ENCODE peak calls at places on chromosomes 1 and 21, in four cellular contexts. One of them, this sample, is unnamed.

GRCh38 chr1:103146143-103146542 is 37.8 kb upstream of the COL11A1 start:
- DNase-seq in K562: no peak
- DNase-seq in SK-N-SH: no peak
- DNase-seq in GM12878: no peak
- DNase-seq in this sample: no peak

GRCh38 chr1:40848530-40849189 is 13.5 kb downstream of the CITED4 start:
- DNase-seq in GM12878: no peak
- DNase-seq in K562: peak
- DNase-seq in SK-N-SH: peak
- DNase-seq in this sample: no peak

GRCh38 chr1:239805888-239806772 is 285.6 kb upstream of the FMN2 start:
- DNase-seq in K562: no peak
- DNase-seq in SK-N-SH: peak
- DNase-seq in GM12878: no peak
- DNase-seq in this sample: no peak

GRCh38 chr1:88612783-88613182 is 71.3 kb upstream of the PKN2 start:
- DNase-seq in SK-N-SH: no peak
- DNase-seq in K562: no peak
- DNase-seq in GM12878: no peak
- DNase-seq in this sample: no peak

GRCh38 chr1:32151319-32151787 is 28.1 kb upstream of the TXLNA start:
- DNase-seq in GM12878: no peak
- DNase-seq in K562: no peak
- DNase-seq in SK-N-SH: peak
- DNase-seq in this sample: no peak

GRCh38 chr1:93976711-93977328 is 67.6 kb upstream of the GCLM start:
- DNase-seq in SK-N-SH: no peak
- DNase-seq in GM12878: no peak
- DNase-seq in K562: no peak
- DNase-seq in this sample: no peak

GRCh38 chr1:96472471-96472870 is 249.1 kb upstream of the PTBP2 start:
- DNase-seq in K562: no peak
- DNase-seq in SK-N-SH: no peak
- DNase-seq in GM12878: no peak
- DNase-seq in this sample: no peak

GRCh38 chr1:182952677-182953444 is at the start of gene SHCBP1L:
- DNase-seq in K562: no peak
- DNase-seq in GM12878: no peak
- DNase-seq in SK-N-SH: peak
- DNase-seq in this sample: no peak

GRCh38 chr1:175978476-175978875 is 228.6 kb downstream of the COP1 start:
- DNase-seq in K562: no peak
- DNase-seq in GM12878: no peak
- DNase-seq in SK-N-SH: no peak
- DNase-seq in this sample: no peak

GRCh38 chr1:24289937-24290595 is 29.1 kb upstream of the GRHL3 start:
- DNase-seq in K562: no peak
- DNase-seq in SK-N-SH: peak
- DNase-seq in GM12878: no peak
- DNase-seq in this sample: no peak

GRCh38 chr1:118101445-118101844 is 83.6 kb downstream of the SPAG17 start:
- DNase-seq in K562: no peak
- DNase-seq in SK-N-SH: no peak
- DNase-seq in GM12878: no peak
- DNase-seq in this sample: no peak

GRCh38 chr1:151898519-151898991 is 10.8 kb downstream of the THEM4 start:
- DNase-seq in SK-N-SH: no peak
- DNase-seq in K562: no peak
- DNase-seq in GM12878: no peak
- DNase-seq in this sample: no peak

GRCh38 chr1:22508329-22508728 is 55.0 kb upstream of the EPHA8 start:
- DNase-seq in GM12878: no peak
- DNase-seq in SK-N-SH: no peak
- DNase-seq in K562: no peak
- DNase-seq in this sample: no peak

GRCh38 chr1:8241417-8242014 is 76.4 kb upstream of the SLC45A1 start:
- DNase-seq in SK-N-SH: no peak
- DNase-seq in GM12878: no peak
- DNase-seq in K562: no peak
- DNase-seq in this sample: no peak

GRCh38 chr1:8239306-8240023 is 78.4 kb upstream of the SLC45A1 start:
- DNase-seq in GM12878: no peak
- DNase-seq in SK-N-SH: no peak
- DNase-seq in K562: no peak
- DNase-seq in this sample: no peak

GRCh38 chr1:8242498-8242897 is 75.4 kb upstream of the SLC45A1 start:
- DNase-seq in SK-N-SH: no peak
- DNase-seq in GM12878: no peak
- DNase-seq in K562: no peak
- DNase-seq in this sample: no peak

GRCh38 chr1:8239039-8239305 is 78.9 kb upstream of the SLC45A1 start:
- DNase-seq in GM12878: no peak
- DNase-seq in SK-N-SH: no peak
- DNase-seq in K562: no peak
- DNase-seq in this sample: no peak

GRCh38 chr1:8238141-8239038 is 79.5 kb upstream of the SLC45A1 start:
- DNase-seq in GM12878: no peak
- DNase-seq in K562: no peak
- DNase-seq in SK-N-SH: no peak
- DNase-seq in this sample: no peak
- TF ChIP-seq NRF1 in GM12878: no peak
- TF ChIP-seq NRF1 in K562: no peak
- TF ChIP-seq NRF1 in SK-N-SH: no peak
- TF ChIP-seq NRF1 in this sample: no peak

DNA sequence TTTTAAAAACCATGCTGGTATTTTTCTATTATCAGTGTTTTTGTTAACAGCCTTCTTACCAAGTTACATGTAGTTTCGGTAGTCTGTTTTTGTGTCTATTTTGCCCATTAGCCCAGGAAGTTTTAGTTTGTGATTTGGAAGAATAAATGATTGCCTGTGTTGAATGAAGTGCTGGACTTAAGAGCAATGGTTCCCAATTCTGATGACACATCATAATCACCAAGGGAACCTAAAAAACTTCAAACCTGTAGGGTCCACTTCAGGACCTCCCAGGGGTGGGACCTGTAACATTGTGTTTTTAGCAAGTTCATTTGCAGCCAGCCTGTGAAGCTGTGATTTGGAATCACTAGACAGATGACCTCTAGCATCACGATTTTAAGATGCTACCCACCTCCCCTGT is 43.0 kb upstream of the ST6GALNAC3 start:
- DNase-seq in GM12878: no peak
- DNase-seq in SK-N-SH: no peak
- DNase-seq in K562: no peak
- DNase-seq in this sample: no peak
- TF ChIP-seq NRF1 in GM12878: no peak
- TF ChIP-seq NRF1 in SK-N-SH: no peak
- TF ChIP-seq NRF1 in K562: no peak
- TF ChIP-seq NRF1 in this sample: no peak

DNA sequence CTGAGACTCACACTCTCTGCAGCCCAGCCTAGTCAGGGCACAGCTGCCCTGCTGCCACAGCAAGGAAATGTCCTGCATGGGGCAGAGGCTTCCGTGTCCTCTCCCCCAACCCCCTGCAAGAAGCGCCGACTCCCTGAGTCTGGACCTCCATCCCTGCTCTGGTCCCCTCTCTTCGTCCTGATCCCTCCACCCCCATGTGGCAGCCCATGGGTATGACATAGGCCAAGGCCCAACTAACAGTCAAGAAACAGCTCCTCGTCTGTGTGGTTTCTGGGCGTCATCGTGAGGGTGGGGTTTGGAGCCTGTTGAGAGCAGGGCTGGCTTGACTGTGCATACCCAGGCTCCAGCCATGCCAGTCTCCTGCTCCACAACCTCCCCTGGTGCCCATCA is 19.5 kb downstream of the FAAH start:
- DNase-seq in K562: peak
- DNase-seq in SK-N-SH: peak
- DNase-seq in GM12878: no peak
- DNase-seq in this sample: peak
- TF ChIP-seq NRF1 in K562: no peak
- TF ChIP-seq NRF1 in SK-N-SH: no peak
- TF ChIP-seq NRF1 in GM12878: no peak
- TF ChIP-seq NRF1 in this sample: no peak

GRCh38 chr1:56061824-56062223 is 517.5 kb downstream of the PLPP3 start:
- DNase-seq in K562: no peak
- DNase-seq in SK-N-SH: no peak
- DNase-seq in GM12878: peak
- DNase-seq in this sample: no peak
- TF ChIP-seq NRF1 in K562: no peak
- TF ChIP-seq NRF1 in SK-N-SH: no peak
- TF ChIP-seq NRF1 in GM12878: no peak
- TF ChIP-seq NRF1 in this sample: no peak

GRCh38 chr1:244106837-244107491 is 55.9 kb downstream of the ZBTB18 start:
- DNase-seq in GM12878: no peak
- DNase-seq in K562: no peak
- DNase-seq in SK-N-SH: no peak
- DNase-seq in this sample: no peak
- TF ChIP-seq NRF1 in GM12878: no peak
- TF ChIP-seq NRF1 in K562: no peak
- TF ChIP-seq NRF1 in SK-N-SH: no peak
- TF ChIP-seq NRF1 in this sample: no peak

DNA sequence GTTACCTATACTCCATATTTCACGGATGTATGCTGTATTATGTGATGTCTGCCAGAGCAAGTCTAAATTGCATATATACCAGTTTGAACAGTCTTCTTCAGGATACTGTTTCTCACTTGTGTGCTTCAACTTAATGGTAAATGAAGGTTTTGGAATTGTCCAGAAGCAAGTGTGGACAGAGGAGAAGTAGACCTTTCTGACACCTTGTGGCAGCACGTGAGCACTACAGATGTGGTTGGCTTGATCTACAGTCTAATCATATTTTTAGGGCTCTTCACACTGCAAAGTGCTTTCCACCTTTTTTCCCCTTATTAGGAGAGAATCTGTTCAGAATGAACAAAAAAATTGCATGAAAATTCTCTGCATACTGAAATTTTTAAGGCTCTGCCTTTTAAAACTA is 10.9 kb downstream of the MORC3 start:
- DNase-seq in K562: peak
- DNase-seq in GM12878: peak
- DNase-seq in SK-N-SH: peak
- DNase-seq in this sample: no peak
- TF ChIP-seq NRF1 in K562: no peak
- TF ChIP-seq NRF1 in GM12878: no peak
- TF ChIP-seq NRF1 in SK-N-SH: no peak
- TF ChIP-seq NRF1 in this sample: no peak

DNA sequence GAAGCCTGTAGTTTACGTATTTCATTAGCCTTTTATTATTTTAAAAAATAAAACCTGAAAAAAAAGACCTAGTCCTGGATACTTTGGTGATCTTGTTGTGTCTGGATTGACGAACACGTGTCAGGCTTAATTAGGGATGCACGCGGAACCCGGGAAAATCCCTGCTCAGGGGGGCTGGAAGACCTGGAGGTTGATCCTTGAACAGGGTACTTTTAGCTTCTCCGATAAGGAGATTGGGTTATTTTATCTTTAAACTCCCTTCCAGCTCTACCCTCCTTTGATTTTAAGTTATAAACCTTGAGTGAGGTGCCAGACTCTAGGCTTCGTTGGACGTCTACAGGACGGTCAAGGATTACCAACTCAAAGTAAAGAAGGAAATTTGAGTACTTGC is 552 bp upstream of the ZNF691 start:
- DNase-seq in SK-N-SH: peak
- DNase-seq in GM12878: no peak
- DNase-seq in K562: no peak
- DNase-seq in this sample: no peak
- TF ChIP-seq NRF1 in SK-N-SH: no peak
- TF ChIP-seq NRF1 in GM12878: no peak
- TF ChIP-seq NRF1 in K562: no peak
- TF ChIP-seq NRF1 in this sample: no peak

GRCh38 chr1:92399076-92399475 is 87.6 kb downstream of the GFI1 start:
- DNase-seq in SK-N-SH: no peak
- DNase-seq in GM12878: peak
- DNase-seq in K562: no peak
- DNase-seq in this sample: no peak

GRCh38 chr1:92409946-92410345 is 76.8 kb downstream of the GFI1 start:
- DNase-seq in SK-N-SH: no peak
- DNase-seq in K562: no peak
- DNase-seq in GM12878: no peak
- DNase-seq in this sample: no peak

GRCh38 chr1:92408825-92409224 is 77.9 kb downstream of the GFI1 start:
- DNase-seq in GM12878: no peak
- DNase-seq in K562: no peak
- DNase-seq in SK-N-SH: no peak
- DNase-seq in this sample: no peak

GRCh38 chr1:92404661-92405060 is 82.1 kb downstream of the GFI1 start:
- DNase-seq in K562: no peak
- DNase-seq in GM12878: no peak
- DNase-seq in SK-N-SH: no peak
- DNase-seq in this sample: no peak
- TF ChIP-seq NRF1 in K562: no peak
- TF ChIP-seq NRF1 in GM12878: no peak
- TF ChIP-seq NRF1 in SK-N-SH: no peak
- TF ChIP-seq NRF1 in this sample: no peak

GRCh38 chr1:77063118-77063517 is 156.1 kb downstream of the PIGK start:
- DNase-seq in GM12878: no peak
- DNase-seq in K562: no peak
- DNase-seq in SK-N-SH: no peak
- DNase-seq in this sample: no peak

GRCh38 chr1:77068013-77068412 is 151.2 kb downstream of the PIGK start:
- DNase-seq in GM12878: no peak
- DNase-seq in K562: no peak
- DNase-seq in SK-N-SH: no peak
- DNase-seq in this sample: no peak
- TF ChIP-seq NRF1 in GM12878: no peak
- TF ChIP-seq NRF1 in K562: no peak
- TF ChIP-seq NRF1 in SK-N-SH: no peak
- TF ChIP-seq NRF1 in this sample: no peak

DNA sequence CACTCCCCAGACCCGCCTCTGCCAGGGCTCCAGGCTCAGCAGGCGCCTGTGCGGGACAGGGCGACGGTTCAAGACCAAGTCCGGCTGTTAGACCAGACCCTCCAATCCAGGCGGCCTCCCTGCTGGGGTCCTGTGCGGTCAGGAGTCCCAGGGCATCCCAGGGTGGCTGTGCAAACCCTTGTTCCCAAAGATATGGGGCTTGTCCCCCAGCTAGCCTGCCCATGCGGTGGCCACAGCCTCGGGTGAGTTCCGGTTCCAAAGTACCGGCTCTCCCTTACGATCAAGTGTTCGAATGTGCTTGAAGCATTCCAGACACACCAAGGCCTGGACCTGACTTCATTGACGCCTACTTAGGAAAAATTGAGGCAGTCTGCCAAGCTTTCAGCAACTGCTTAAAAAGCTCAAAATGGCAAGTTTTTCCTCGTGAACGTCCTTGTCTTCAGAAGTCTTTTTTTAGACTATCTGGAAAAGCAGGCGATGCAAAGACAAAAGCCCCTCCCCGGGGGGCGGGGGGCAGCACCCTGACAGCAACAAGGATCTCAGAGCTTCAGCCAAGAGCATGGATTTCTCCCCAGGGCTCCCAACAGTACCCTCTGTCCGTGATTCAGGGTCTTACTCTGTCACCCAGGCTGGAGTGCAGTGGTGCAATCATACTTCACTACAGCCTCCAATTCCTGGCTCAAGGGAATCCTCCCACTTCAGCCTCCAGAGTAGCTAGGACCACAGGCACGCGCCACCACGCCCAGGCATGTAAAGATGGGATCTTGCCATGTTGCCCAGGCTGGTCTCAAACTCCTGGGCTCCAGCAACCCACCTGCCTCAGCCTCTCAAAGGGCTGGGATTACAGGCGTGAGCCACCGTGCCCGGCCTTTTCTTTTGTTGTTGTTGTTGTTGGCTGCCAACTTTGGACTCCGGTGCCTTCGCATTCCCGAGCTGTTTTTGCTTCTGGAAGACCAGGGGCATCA is 2.3 kb downstream of the FAAP20 start:
- DNase-seq in GM12878: no peak
- DNase-seq in SK-N-SH: no peak
- DNase-seq in K562: no peak
- DNase-seq in this sample: no peak
- TF ChIP-seq NRF1 in GM12878: no peak
- TF ChIP-seq NRF1 in SK-N-SH: no peak
- TF ChIP-seq NRF1 in K562: no peak
- TF ChIP-seq NRF1 in this sample: no peak

This sample was measured in H1.